ENCODE peak calls at places on chromosomes 4 and X, in eight cellular contexts. O, A, H, I, D, G, T and Q are unnamed samples.

GRCh38 chrX:3815896-3816664 is 102.6 kb upstream of the PRKX start:
- DNase-seq in O (peak; percentile 2), A (no peak), H (no peak), I (peak; percentile 18), D (peak; percentile 57), G (no peak), T (peak; percentile 41), Q (no peak)

GRCh38 chrX:65600106-65600505 is 65.5 kb upstream of the LAS1L start:
- DNase-seq in O (no peak), A (no peak), H (no peak), I (no peak), D (no peak), G (no peak), T (no peak), Q (no peak)

GRCh38 chrX:56232221-56233082 is at the start of gene KLF8:
- DNase-seq in O (peak; percentile 25), A (no peak), H (no peak), I (no peak), D (peak; percentile 42), G (no peak), T (peak; percentile 41), Q (no peak)

GRCh38 chr4:4670869-4671268 is 129.0 kb upstream of the STX18 start:
- DNase-seq in O (no peak), A (no peak), H (no peak), I (no peak), D (no peak), G (no peak), T (no peak), Q (no peak)

GRCh38 chr4:83905952-83906351 is 370.0 kb downstream of the GPAT3 start:
- DNase-seq in O (no peak), A (no peak), H (no peak), I (no peak), D (no peak), G (peak; percentile 3), T (no peak), Q (no peak)

GRCh38 chr4:7124643-7125442 is 57.0 kb upstream of the GRPEL1 start:
- DNase-seq in O (no peak), A (no peak), H (peak; percentile 85), I (no peak), D (peak; percentile 90), G (no peak), T (peak; percentile 92), Q (peak; percentile 90)

GRCh38 chrX:115525486-115525885 is 35.5 kb upstream of the PLS3 start:
- DNase-seq in O (no peak), A (no peak), H (no peak), I (no peak), D (no peak), G (no peak), T (no peak), Q (no peak)

GRCh38 chr4:1097553-1097952 is 15.8 kb downstream of the RNF212 start:
- DNase-seq in O (no peak), A (no peak), H (no peak), I (no peak), D (no peak), G (no peak), T (no peak), Q (no peak)

GRCh38 chrX:17788439-17788838 is 51.1 kb downstream of the SCML1 start:
- DNase-seq in O (no peak), A (no peak), H (peak; percentile 1), I (peak; percentile 8), D (peak; percentile 28), G (peak; percentile 44), T (peak; percentile 73), Q (no peak)

GRCh38 chr4:5863461-5864113 is 29.3 kb downstream of the CRMP1 start:
- DNase-seq in O (peak; percentile 40), A (peak; percentile 46), H (peak; percentile 76), I (no peak), D (peak; percentile 74), G (no peak), T (peak; percentile 49), Q (peak; percentile 83)

GRCh38 chr4:152478456-152479237 is 57.2 kb downstream of the FBXW7 start:
- DNase-seq in O (no peak), A (no peak), H (no peak), I (no peak), D (no peak), G (no peak), T (no peak), Q (no peak)

GRCh38 chr4:3752022-3752421 is 14.2 kb upstream of the ADRA2C start:
- DNase-seq in O (no peak), A (no peak), H (no peak), I (no peak), D (no peak), G (no peak), T (no peak), Q (no peak)